ENCODE peak calls at places on chromosome 18, in eight cellular contexts. B is Panc1; G is SK-N-SH; S is tibial artery; D is CD8-positive, alpha-beta memory T cell; N is IMR-90; T is neural progenitor cell; W is tibial nerve. M is an unnamed sample. For H3K36me3, the result is how much of the 10 kb centered on the place peaks cover.

GRCh38 chr18:67035026-67035425 is 431.1 kb upstream of the CDH19 start:
- DNase-seq in B (no peak), G (no peak), S (no peak), T (no peak), W (no peak), D (no peak), N (no peak), M (no peak)

GRCh38 chr18:79852561-79853302 is 55.0 kb downstream of the KCNG2 start:
- DNase-seq in W (no peak), G (no peak), T (no peak), S (peak), D (no peak), N (no peak), B (no peak), M (no peak)

GRCh38 chr18:2441544-2441943 is 129.8 kb downstream of the METTL4 start:
- DNase-seq in W (no peak), D (no peak), S (no peak), N (peak), T (no peak), G (no peak), B (no peak), M (no peak)

GRCh38 chr18:10015941-10016819 is 102.4 kb downstream of the VAPA start:
- DNase-seq in S (no peak), D (no peak), N (peak), T (no peak), G (peak), B (no peak), W (no peak), M (no peak)

GRCh38 chr18:27844416-27844792 is 332.5 kb downstream of the CDH2 start:
- DNase-seq in S (no peak), G (no peak), W (no peak), B (no peak), N (peak), D (no peak), T (no peak), M (no peak)

GRCh38 chr18:68438983-68439382 is 275.9 kb downstream of the TMX3 start:
- DNase-seq in S (no peak), B (no peak), G (no peak), D (no peak), N (peak), W (no peak), T (peak), M (no peak)

GRCh38 chr18:61435064-61435652 is 101.9 kb downstream of the CDH20 start:
- DNase-seq in G (peak), D (no peak), W (no peak), N (peak), S (no peak), B (no peak), T (peak), M (no peak)

GRCh38 chr18:213505-213904 is 54.3 kb downstream of the THOC1 start:
- DNase-seq in D (no peak), G (no peak), W (no peak), N (no peak), T (no peak), B (no peak), S (no peak), M (no peak)

GRCh38 chr18:63834471-63835113 is 52.9 kb upstream of the SERPINB2 start:
- DNase-seq in B (no peak), W (no peak), N (no peak), S (no peak), G (no peak), T (no peak), D (no peak), M (no peak)

GRCh38 chr18:79395761-79396404 is at the start of gene NFATC1:
- DNase-seq in G (no peak), T (peak), N (peak), D (peak), W (peak), B (no peak), S (peak), M (no peak)

GRCh38 chr18:54774423-54774822 is 53.9 kb upstream of the RAB27B start:
- DNase-seq in G (no peak), S (no peak), D (no peak), W (no peak), B (no peak), N (peak), T (no peak), M (no peak)

GRCh38 chr18:52937840-52938239 is 597.8 kb downstream of the DCC start:
- DNase-seq in N (no peak), D (no peak), S (no peak), G (no peak), B (no peak), W (no peak), T (no peak), M (no peak)

GRCh38 chr18:52340466-52341378 is 725 bp downstream of the DCC start:
- DNase-seq in D (no peak), T (peak), S (no peak), B (no peak), N (no peak), W (no peak), G (no peak), M (no peak)

GRCh38 chr18:56097561-56098095 is 509.6 kb upstream of the TCF4 start:
- DNase-seq in D (no peak), G (peak), W (no peak), N (no peak), S (no peak), T (no peak), B (no peak), M (no peak)

GRCh38 chr18:11310476-11311086 is 161.2 kb upstream of the PIEZO2 start:
- DNase-seq in W (no peak), D (no peak), T (peak), S (no peak), N (peak), G (peak), B (peak), M (peak)

GRCh38 chr18:8229040-8229439 is 380.2 kb upstream of the RAB12 start:
- DNase-seq in S (no peak), T (no peak), G (no peak), W (no peak), N (no peak), B (no peak), D (no peak), M (no peak)

GRCh38 chr18:3321133-3321812 is 59.3 kb downstream of the MYL12B start:
- DNase-seq in G (peak), N (peak), S (no peak), W (no peak), D (no peak), T (no peak), B (peak), M (no peak)

GRCh38 chr18:38563396-38563980 is 997.9 kb upstream of the CELF4 start:
- DNase-seq in G (no peak), B (no peak), W (no peak), N (no peak), T (no peak), S (no peak), D (no peak), M (no peak)

GRCh38 chr18:38297910-38298309 is 732.3 kb upstream of the CELF4 start:
- DNase-seq in S (no peak), W (no peak), T (no peak), D (no peak), N (no peak), B (no peak), G (peak), M (no peak)

GRCh38 chr18:12315911-12316310 is 7.9 kb downstream of the TUBB6 start:
- DNase-seq in S (peak), B (no peak), T (no peak), W (no peak), G (no peak), D (no peak), N (no peak), M (no peak)
- H3K36me3 ChIP-seq in S (under half), B (under half), T (under half), W (under half), G (half or more), D (under half), N (half or more), M (under half)

DNA sequence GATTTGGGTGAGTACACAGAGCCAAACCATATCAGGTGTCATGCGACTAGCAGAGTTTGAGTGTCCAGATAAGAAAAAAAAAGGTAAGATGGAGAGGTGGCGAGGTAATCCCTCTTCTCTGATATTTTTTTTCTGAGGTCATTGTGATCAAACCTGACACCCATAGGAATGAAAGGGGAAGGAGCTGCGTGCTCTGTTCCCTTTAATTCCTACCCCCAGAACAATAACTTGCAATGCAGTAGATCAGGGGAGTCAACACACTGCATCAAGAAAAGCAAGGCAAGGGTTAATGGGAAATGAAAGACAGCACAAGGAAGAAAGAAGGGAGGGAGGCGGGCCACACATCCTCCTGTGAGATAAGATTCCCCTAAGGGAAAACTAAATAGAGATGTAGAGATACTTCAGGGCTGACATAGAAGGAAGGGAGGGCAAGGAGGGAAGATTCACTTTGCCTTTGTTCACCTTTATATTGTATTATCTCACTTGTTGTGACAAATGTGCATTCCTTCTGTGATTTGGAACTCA is 132.8 kb downstream of the CD226 start:
- DNase-seq in B (no peak), N (no peak), W (no peak), S (no peak), D (no peak), T (no peak), G (no peak), M (no peak)
- H3K4me3 ChIP-seq in B (no peak), N (no peak), W (no peak), S (no peak), D (no peak), T (no peak), G (no peak), M (no peak)

DNA sequence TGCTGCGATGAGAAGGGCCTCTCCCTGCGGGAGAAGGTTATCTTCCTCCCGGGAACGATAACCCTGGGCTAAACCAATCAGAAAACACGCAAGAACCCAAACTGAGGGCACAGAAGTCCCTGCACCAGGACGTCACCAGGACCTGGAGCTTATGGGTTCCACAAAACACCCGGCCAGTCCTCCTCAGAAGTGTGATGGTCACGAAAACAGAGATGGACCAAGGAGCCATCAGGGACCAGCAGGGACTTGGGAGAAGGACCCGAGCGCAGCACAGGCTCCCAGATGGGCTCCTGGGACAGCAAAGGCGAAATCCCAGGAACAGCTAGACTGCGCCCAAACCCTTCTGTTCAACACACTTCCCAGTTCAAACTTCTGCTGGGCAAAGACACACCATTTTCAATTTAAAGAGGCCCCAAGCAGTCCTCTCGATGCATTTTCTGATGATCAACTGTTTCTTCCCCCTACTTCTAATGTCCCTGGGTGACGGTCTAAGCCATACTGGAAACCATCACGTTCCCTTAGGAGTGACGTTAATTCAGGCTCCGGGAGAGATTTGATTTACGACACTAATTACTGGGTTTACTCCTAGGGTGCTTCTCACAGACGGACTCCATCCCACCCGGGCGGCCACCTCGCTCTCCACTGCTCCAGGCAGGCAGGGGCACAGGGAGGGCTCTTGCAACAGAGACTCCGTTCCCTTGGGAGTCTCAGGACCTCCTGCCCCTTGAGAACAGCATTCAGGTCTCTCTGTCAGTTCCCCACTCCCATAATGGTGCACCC is 29.2 kb downstream of the ZNF516 start:
- DNase-seq in S (no peak), B (no peak), D (no peak), T (no peak), W (no peak), N (no peak), G (no peak), M (no peak)
- H3K36me3 ChIP-seq in S (under half), B (under half), D (under half), T (under half), W (under half), N (under half), G (under half), M (under half)

GRCh38 chr18:58192519-58192918 is 148.5 kb downstream of the NEDD4L start:
- DNase-seq in S (no peak), G (no peak), T (no peak), B (no peak), N (no peak), W (no peak), D (no peak), M (no peak)

GRCh38 chr18:58195278-58195721 is 151.3 kb downstream of the NEDD4L start:
- DNase-seq in N (no peak), T (peak), S (no peak), B (no peak), W (no peak), G (no peak), D (no peak), M (peak)

GRCh38 chr18:58194028-58194427 is 150.0 kb downstream of the NEDD4L start:
- DNase-seq in W (no peak), D (no peak), T (peak), B (no peak), G (peak), S (no peak), N (no peak), M (no peak)

GRCh38 chr18:58196881-58197872 is 153.2 kb downstream of the NEDD4L start:
- DNase-seq in D (no peak), S (no peak), T (no peak), B (no peak), N (no peak), G (no peak), W (no peak), M (no peak)

DNA sequence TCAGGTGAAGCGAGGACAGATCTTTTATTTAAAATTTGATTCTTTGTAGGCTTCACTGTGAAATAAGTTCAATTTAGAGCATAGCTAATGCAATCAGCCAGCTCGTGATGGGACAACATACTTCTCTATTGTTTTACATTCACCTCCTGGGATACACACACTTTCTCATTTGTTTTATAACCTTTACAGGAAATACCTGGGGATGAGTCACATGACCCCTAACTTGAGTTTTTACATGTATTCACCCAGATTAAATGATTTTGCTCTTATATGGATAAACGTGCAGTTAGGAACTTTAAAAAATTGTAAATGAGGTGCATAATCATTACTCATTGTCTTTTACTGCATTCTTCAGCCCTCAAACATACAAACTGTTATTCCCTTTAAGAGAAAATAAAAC is 152.1 kb downstream of the NEDD4L start:
- DNase-seq in D (no peak), G (no peak), S (no peak), T (no peak), W (no peak), B (no peak), N (no peak), M (no peak)
- H3K4me3 ChIP-seq in D (no peak), G (no peak), S (no peak), T (no peak), W (no peak), B (peak), N (no peak), M (no peak)

GRCh38 chr18:23551978-23552377 is 34.3 kb downstream of the NPC1 start:
- DNase-seq in B (no peak), G (no peak), N (no peak), S (no peak), T (no peak), W (no peak), D (no peak), M (no peak)

GRCh38 chr18:23550898-23551297 is 35.4 kb downstream of the NPC1 start:
- DNase-seq in T (no peak), N (no peak), B (no peak), S (no peak), D (no peak), W (no peak), G (no peak), M (no peak)

GRCh38 chr18:23547306-23547705 is 39.0 kb downstream of the NPC1 start:
- DNase-seq in S (no peak), B (no peak), N (no peak), D (no peak), W (no peak), G (no peak), T (no peak), M (no peak)

GRCh38 chr18:23547806-23548205 is 38.5 kb downstream of the NPC1 start:
- DNase-seq in W (no peak), G (no peak), S (no peak), N (no peak), T (no peak), B (no peak), D (no peak), M (no peak)

DNA sequence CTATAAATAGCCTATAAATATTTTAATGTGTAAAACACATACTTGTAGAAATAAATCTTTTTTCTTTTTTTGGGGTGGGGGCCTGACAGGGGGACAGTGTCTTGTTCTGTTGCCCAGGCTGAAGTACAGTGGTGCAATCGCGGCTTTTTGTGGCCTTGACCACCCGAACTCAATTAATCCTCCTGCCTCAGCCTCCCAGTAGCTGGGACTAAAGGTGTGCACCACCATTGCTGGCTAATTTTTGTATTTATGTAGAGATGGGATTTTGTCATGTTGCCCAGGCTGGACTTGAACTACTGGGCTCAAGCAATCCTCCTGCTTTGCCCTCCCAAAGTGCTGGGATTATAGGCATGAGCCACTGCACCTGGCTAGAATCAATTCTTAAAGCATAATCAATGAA is 37.6 kb downstream of the NPC1 start:
- DNase-seq in G (no peak), N (no peak), S (no peak), T (no peak), D (no peak), W (no peak), B (no peak), M (no peak)
- H3K36me3 ChIP-seq in G (under half), N (under half), S (half or more), T (under half), D (under half), W (under half), B (under half), M (under half)

GRCh38 chr18:73264562-73264921 is 396.8 kb upstream of the NETO1 start:
- DNase-seq in G (no peak), S (no peak), W (no peak), B (no peak), T (no peak), N (no peak), D (no peak), M (no peak)
- H3K4me3 ChIP-seq in G (no peak), S (no peak), W (no peak), B (no peak), T (no peak), N (no peak), D (no peak), M (no peak)

GRCh38 chr18:44904768-44905167 is 224.1 kb downstream of the SETBP1 start:
- DNase-seq in D (no peak), W (no peak), B (no peak), N (no peak), S (no peak), T (no peak), G (no peak), M (no peak)

GRCh38 chr18:44899832-44900231 is 219.1 kb downstream of the SETBP1 start:
- DNase-seq in W (no peak), T (no peak), B (no peak), S (no peak), D (no peak), N (no peak), G (no peak), M (no peak)

GRCh38 chr18:44900627-44901026 is 219.9 kb downstream of the SETBP1 start:
- DNase-seq in T (no peak), G (no peak), N (no peak), S (no peak), W (no peak), B (no peak), D (no peak), M (no peak)

GRCh38 chr18:44901283-44901682 is 220.6 kb downstream of the SETBP1 start:
- DNase-seq in B (no peak), T (no peak), D (no peak), S (no peak), G (no peak), W (no peak), N (no peak), M (no peak)

DNA sequence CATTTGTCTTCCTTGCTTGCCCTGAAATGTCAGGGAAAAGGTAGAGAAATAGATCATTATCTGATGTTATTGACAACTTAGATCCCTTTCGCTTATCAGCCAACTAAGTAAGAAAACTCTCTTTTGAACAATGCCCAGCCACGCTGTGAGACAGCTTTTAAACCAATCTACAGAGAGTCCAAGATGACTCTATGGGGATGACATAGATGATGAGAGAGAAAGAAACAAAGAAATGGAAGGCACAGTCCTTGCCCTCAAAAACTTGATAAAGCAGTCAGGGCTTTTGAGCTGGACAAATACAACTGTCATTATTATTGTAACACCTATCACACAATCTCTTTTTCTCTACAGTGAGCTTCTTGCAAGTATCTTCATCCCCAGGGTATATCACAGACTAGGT is 222.6 kb downstream of the SETBP1 start:
- DNase-seq in N (no peak), B (no peak), G (no peak), D (no peak), W (no peak), T (no peak), S (no peak), M (no peak)
- H3K36me3 ChIP-seq in N (under half), B (under half), G (under half), D (under half), W (under half), T (under half), S (under half), M (under half)

GRCh38 chr18:62438402-62438801 is 84.4 kb upstream of the ZCCHC2 start:
- DNase-seq in N (no peak), W (no peak), B (no peak), S (no peak), D (no peak), G (no peak), T (no peak), M (no peak)

GRCh38 chr18:62435435-62436031 is 87.3 kb upstream of the ZCCHC2 start:
- DNase-seq in B (no peak), D (no peak), N (no peak), T (no peak), W (no peak), G (peak), S (no peak), M (no peak)

GRCh38 chr18:62438876-62439275 is 83.9 kb upstream of the ZCCHC2 start:
- DNase-seq in N (no peak), T (no peak), D (no peak), W (no peak), B (no peak), S (no peak), G (no peak), M (no peak)

GRCh38 chr18:62436636-62437519 is 85.9 kb upstream of the ZCCHC2 start:
- DNase-seq in T (no peak), G (no peak), W (peak), D (no peak), S (peak), N (peak), B (no peak), M (no peak)

GRCh38 chr18:62437520-62438329 is 85.1 kb upstream of the ZCCHC2 start:
- DNase-seq in D (no peak), W (no peak), T (no peak), N (no peak), B (no peak), G (peak), S (peak), M (no peak)
- H3K4me3 ChIP-seq in D (no peak), W (no peak), T (no peak), N (no peak), B (no peak), G (no peak), S (peak), M (no peak)

M was measured in GM06990.